ENCODE peak calls at places on chromosome 5, in four cellular contexts. V is OCI-LY7, Q is neural progenitor cell, F is GM23248. O is an unnamed sample.

GRCh38 chr5:110288766-110289165 is 437.7 kb downstream of the TMEM232 start:
- DNase-seq in Q (no peak), V (no peak), F (peak; percentile 98), O (peak; percentile 23)

GRCh38 chr5:153456993-153457392 is 33.5 kb upstream of the GRIA1 start:
- DNase-seq in F (no peak), Q (no peak), V (no peak), O (no peak)

GRCh38 chr5:1318659-1319251 is 23.9 kb upstream of the TERT start:
- DNase-seq in F (no peak), V (no peak), Q (no peak), O (peak; percentile 79)

GRCh38 chr5:318341-318897 is 3.1 kb upstream of the AHRR start:
- DNase-seq in Q (no peak), F (peak; percentile 84), V (no peak), O (no peak)

GRCh38 chr5:37121027-37121426 is 128.1 kb downstream of the CPLANE1 start:
- DNase-seq in Q (no peak), F (no peak), V (peak; percentile 34), O (no peak)

GRCh38 chr5:119357815-119358559 is 2.2 kb downstream of the TNFAIP8 start:
- DNase-seq in V (no peak), F (no peak), Q (no peak), O (no peak)

GRCh38 chr5:1182633-1183423 is 18.6 kb upstream of the SLC6A19 start:
- DNase-seq in Q (no peak), V (no peak), F (no peak), O (no peak)

GRCh38 chr5:161600156-161600555 is 53.6 kb upstream of the GABRB2 start:
- DNase-seq in Q (peak; percentile 69), F (no peak), V (no peak), O (no peak)

GRCh38 chr5:150458819-150459557 is 9.4 kb upstream of the RPS14 start:
- DNase-seq in Q (peak; percentile 79), V (peak; percentile 84), F (peak; percentile 74), O (peak; percentile 66)

GRCh38 chr5:55645304-55645703 is 66.8 kb downstream of the SLC38A9 start:
- DNase-seq in V (no peak), F (peak; percentile 54), Q (no peak), O (no peak)

GRCh38 chr5:147417133-147417813 is 92.6 kb downstream of the DPYSL3 start:
- DNase-seq in Q (no peak), F (peak; percentile 60), V (no peak), O (no peak)

GRCh38 chr5:96857454-96857853 is 18.8 kb upstream of the ERAP2 start:
- DNase-seq in V (no peak), Q (no peak), F (no peak), O (no peak)

GRCh38 chr5:157665467-157666085 is 5.8 kb upstream of the C5orf52 start:
- DNase-seq in V (no peak), F (peak; percentile 85), Q (no peak), O (no peak)

GRCh38 chr5:104297076-104297475 is 734.5 kb upstream of the NUDT12 start:
- DNase-seq in V (no peak), Q (no peak), F (no peak), O (no peak)

GRCh38 chr5:168347786-168348414 is 56.5 kb downstream of the WWC1 start:
- DNase-seq in F (no peak), Q (no peak), V (no peak), O (no peak)
- TF ChIP-seq EZH2phosphoT487 in F (no peak), Q (no peak), V (no peak), O (no peak)

GRCh38 chr5:142888469-142889085 is 118.4 kb downstream of the ARHGAP26 start:
- DNase-seq in V (peak; percentile 42), F (peak; percentile 75), Q (peak; percentile 69), O (no peak)

GRCh38 chr5:142886956-142887355 is 116.8 kb downstream of the ARHGAP26 start:
- DNase-seq in V (no peak), F (no peak), Q (no peak), O (no peak)

GRCh38 chr5:142884029-142884428 is 113.9 kb downstream of the ARHGAP26 start:
- DNase-seq in F (no peak), V (no peak), Q (no peak), O (no peak)

GRCh38 chr5:142883438-142883837 is 113.3 kb downstream of the ARHGAP26 start:
- DNase-seq in Q (no peak), F (no peak), V (no peak), O (no peak)

DNA sequence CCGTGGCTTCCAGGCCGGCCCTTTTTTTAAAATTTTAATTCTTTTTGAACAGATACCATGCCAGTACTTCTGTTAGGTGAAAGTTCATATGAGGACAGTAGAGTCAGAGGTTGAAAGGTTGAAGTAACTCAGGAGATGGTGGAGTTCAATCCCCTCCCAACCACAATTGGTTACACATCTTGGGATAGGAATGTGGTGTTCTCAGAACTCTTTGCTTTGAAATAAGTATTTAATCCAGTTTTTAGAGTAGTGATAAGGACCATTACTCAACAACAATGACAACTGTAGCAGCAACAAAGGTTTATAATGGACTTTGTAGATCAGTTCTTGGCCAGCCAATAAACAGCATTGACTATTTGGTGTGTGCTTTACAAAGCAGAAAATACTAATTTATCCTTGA is 116.0 kb downstream of the ARHGAP26 start:
- DNase-seq in V (no peak), F (peak; percentile 20), Q (no peak), O (no peak)
- H3K4me3 ChIP-seq in V (no peak overlapping the region), F (no peak overlapping the region), Q (no peak overlapping the region), O (no peak overlapping the region)

GRCh38 chr5:61734966-61735365 is 402.9 kb downstream of the ZSWIM6 start:
- DNase-seq in V (no peak), F (peak; percentile 20), Q (no peak), O (no peak)
- TF ChIP-seq EZH2phosphoT487 in V (no peak), F (no peak), Q (no peak), O (no peak)

GRCh38 chr5:71734141-71734540 is 15.1 kb downstream of the CARTPT start:
- DNase-seq in V (no peak), F (no peak), Q (no peak), O (no peak)
- H3K4me3 ChIP-seq in V (no peak overlapping the region), F (no peak overlapping the region), Q (no peak overlapping the region), O (no peak overlapping the region)

DNA sequence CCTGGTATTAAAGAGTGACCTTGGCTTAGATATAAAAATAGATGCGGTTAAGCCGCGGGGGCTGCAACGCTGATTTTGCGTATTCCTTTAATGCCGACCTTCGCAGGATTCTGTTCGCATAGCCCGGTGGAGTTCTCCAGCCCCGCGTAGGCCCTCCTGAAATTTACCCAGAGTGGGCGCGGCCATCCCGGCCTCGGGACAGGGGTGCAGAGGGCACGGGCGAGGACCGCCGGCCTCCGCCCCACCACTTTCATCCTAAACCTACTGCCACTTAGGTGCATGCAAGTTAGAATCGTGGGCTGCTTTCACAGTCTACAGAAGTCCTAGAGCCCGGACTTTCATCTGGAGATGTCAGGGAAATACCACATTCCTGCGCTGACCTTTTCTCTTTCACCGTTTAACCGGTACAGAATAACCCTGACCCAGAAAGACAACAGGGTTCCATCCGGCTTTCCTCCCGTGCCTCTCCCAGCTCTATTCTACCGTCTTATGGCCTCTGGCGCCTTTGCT is 521 bp upstream of the FAM169A start:
- DNase-seq in F (no peak), Q (peak; percentile 70), V (no peak), O (no peak)
- TF ChIP-seq EZH2phosphoT487 in F (no peak), Q (no peak), V (no peak), O (no peak)